ENCODE peak calls at places on chromosomes 13 and 19, in six cellular contexts. G is SJCRH30, D is suprapubic skin, U is testis, J is transverse colon, N is pancreas. P is an unnamed sample.

GRCh38 chr13:33543089-33543459 is 257.5 kb upstream of the STARD13 start:
- DNase-seq in U (no peak), G (no peak), D (no peak), J (no peak), N (no peak), P (no peak)

GRCh38 chr13:30257433-30258099 is 49.8 kb downstream of the KATNAL1 start:
- DNase-seq in G (no peak), D (no peak), N (no peak), U (no peak), J (no peak), P (no peak)

GRCh38 chr13:44259045-44260042 is 114.3 kb upstream of the SERP2 start:
- DNase-seq in D (no peak), G (peak; percentile 13), N (no peak), J (peak; percentile 48), U (peak; percentile 40), P (peak; percentile 81)

GRCh38 chr13:76470991-76471390 is 415.2 kb downstream of the KCTD12 start:
- DNase-seq in N (no peak), J (no peak), U (no peak), G (no peak), D (no peak), P (no peak)

GRCh38 chr13:34338102-34338501 is 520.2 kb downstream of the RFC3 start:
- DNase-seq in U (no peak), D (no peak), N (no peak), J (no peak), G (no peak), P (no peak)

GRCh38 chr13:93169980-93170379 is 56.6 kb upstream of the GPC6 start:
- DNase-seq in U (no peak), D (no peak), N (no peak), J (no peak), G (peak; percentile 17), P (no peak)

GRCh38 chr13:99803141-99803540 is 168.4 kb downstream of the ZIC5 start:
- DNase-seq in G (no peak), N (no peak), U (no peak), D (no peak), J (no peak), P (no peak)

GRCh38 chr19:6970478-6970877 is 50.8 kb downstream of the MBD3L2B start:
- DNase-seq in G (peak; percentile 38), J (no peak), D (no peak), N (no peak), U (no peak), P (no peak)

GRCh38 chr19:15696654-15697194 is 23.8 kb downstream of the CYP4F12 start:
- DNase-seq in D (no peak), J (no peak), G (no peak), N (no peak), U (peak; percentile 53), P (no peak)

GRCh38 chr13:59086147-59086546 is 1077.6 kb downstream of the DIAPH3 start:
- DNase-seq in G (peak; percentile 8), U (no peak), N (no peak), J (no peak), D (no peak), P (no peak)

GRCh38 chr13:100495455-100495854 is 93.1 kb downstream of the GGACT start:
- DNase-seq in G (peak; percentile 28), U (no peak), J (no peak), D (no peak), N (no peak), P (no peak)

GRCh38 chr13:36323408-36323807 is 22.8 kb downstream of the SPART start:
- DNase-seq in J (no peak), N (no peak), G (no peak), U (no peak), D (no peak), P (no peak)

GRCh38 chr13:96700657-96701056 is 293.6 kb downstream of the OXGR1 start:
- DNase-seq in N (no peak), J (no peak), U (no peak), G (no peak), D (no peak), P (no peak)

GRCh38 chr19:14497347-14497921 is 1.5 kb upstream of the GIPC1 start:
- DNase-seq in U (no peak), N (no peak), J (peak; percentile 77), D (no peak), G (no peak), P (no peak)

GRCh38 chr19:32688315-32688714 is 3.3 kb upstream of the NUDT19 start:
- DNase-seq in N (no peak), U (peak; percentile 26), J (peak; percentile 33), G (no peak), D (no peak), P (no peak)

GRCh38 chr19:42250666-42251531 is 4.0 kb downstream of the ERF start:
- DNase-seq in N (peak; percentile 31), J (no peak), U (no peak), G (no peak), D (no peak), P (no peak)

GRCh38 chr13:30607908-30608307 is 9.8 kb upstream of the USPL1 start:
- DNase-seq in J (peak; percentile 57), N (no peak), U (no peak), G (no peak), D (no peak), P (peak; percentile 84)

GRCh38 chr19:32676186-32676894 is 692 bp downstream of the RGS9BP start:
- DNase-seq in J (no peak), N (peak; percentile 12), G (no peak), D (no peak), U (no peak), P (no peak)

GRCh38 chr19:17246681-17247425 is 1.1 kb upstream of the NR2F6 start:
- DNase-seq in G (peak; percentile 47), D (no peak), J (peak; percentile 69), N (peak; percentile 60), U (peak; percentile 54), P (peak; percentile 79)

DNA sequence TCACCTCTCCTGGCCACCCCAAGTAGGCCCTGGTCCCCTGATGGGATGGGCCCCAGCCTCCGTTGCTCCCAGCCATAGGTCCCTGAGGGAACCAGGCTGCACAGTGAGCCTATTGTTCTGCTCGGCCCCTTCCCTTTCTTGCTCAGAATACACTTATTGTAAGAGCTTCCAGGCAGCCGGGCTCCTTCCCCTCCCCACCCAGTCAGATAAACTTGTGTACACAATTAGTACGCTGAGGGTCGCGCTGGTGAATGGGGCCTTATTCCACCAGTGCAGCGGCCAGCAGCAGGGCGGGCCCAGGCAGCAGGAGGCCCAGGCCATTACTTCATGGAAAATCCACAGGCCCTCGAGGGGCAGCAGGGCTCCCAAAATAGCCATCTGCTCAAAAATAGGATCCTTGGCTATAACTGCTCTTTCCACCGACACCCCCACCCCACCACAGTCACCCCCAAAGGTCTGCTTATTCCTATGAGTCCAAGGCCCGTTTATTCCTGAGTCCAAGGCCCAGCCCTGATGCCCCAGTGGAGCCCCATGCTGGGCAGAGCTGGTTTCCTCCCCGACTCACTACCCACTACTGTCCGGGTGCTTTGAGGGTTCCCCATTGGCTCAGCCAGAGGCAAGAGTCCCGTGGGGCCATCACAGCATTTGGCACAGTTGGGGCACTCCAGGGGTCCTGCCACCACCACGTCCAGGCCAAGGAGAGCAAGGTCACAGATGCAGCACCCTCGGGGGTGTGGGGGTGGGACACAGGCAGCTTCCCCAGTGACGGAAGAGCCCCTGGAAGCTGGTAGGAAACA is 22.1 kb downstream of the CAPN12 start:
- DNase-seq in J (no peak), U (peak; percentile 86), N (no peak), D (no peak), G (peak; percentile 95), P (no peak)
- H3K27ac ChIP-seq in J (peak overlapping the region; percentile 54), U (peak overlapping the region; percentile 72), N (peak overlapping the region; percentile 55), D (peak overlapping the region; percentile 50), G (peak overlapping the region; percentile 58), P (peak overlapping the region; percentile 41)

GRCh38 chr13:24341439-24341838 is 32.1 kb downstream of the C1QTNF9 start:
- DNase-seq in J (no peak), G (no peak), U (no peak), N (no peak), D (no peak), P (no peak)

GRCh38 chr13:24339937-24340607 is 30.7 kb downstream of the C1QTNF9 start:
- DNase-seq in N (no peak), U (no peak), G (no peak), D (no peak), J (no peak), P (no peak)

GRCh38 chr13:24338721-24339120 is 29.3 kb downstream of the C1QTNF9 start:
- DNase-seq in N (no peak), G (no peak), J (no peak), U (no peak), D (no peak), P (no peak)

GRCh38 chr13:24340608-24340955 is 31.2 kb downstream of the C1QTNF9 start:
- DNase-seq in J (no peak), D (no peak), U (no peak), N (no peak), G (no peak), P (no peak)
- H3K4me3 ChIP-seq in J (no peak overlapping the region), D (no peak overlapping the region), U (peak overlapping the region; percentile 38), N (no peak overlapping the region), G (no peak overlapping the region), P (no peak overlapping the region)

DNA sequence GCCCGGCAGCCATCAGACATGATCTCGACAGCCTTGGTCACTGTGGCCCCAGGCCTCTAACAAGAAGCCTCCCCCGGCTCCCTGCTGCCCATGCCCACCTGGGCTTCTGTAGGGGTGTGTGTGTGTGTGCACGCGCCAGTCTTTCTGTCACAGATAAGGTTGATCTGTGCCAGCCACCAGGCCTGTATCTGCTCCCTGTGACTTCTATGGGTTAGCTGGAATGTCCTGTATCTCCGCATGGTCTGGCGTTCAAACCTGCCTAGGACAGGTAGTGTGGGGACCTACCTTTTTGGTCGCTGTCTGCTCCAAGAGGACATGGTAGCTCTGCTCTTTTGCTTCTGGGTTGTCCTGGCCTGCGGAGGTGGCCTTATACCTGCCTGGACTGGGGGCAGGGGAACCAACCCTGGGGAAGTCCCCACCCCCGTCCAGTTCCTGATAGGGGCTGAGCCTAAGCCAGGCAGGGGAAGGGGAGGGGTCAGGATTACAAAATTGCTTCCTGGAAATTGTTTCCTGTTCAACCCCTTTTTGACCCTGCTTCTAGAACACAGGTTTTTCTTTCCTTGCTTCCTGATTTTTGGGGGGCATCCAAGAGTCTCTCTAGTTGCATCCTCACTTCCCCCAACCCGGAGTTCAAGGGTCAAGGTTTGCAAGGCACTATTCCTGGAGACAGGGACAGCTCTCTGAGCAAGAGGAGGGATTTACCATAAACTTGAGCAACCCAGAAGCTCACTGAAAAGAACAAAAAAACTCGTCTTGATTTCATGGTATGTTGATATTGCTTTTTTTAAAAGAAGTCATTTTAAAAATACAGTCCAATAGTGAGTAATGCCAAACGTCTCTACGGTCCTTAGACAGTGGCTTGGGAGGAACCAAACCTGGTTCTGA is at the start of gene LRG1:
- DNase-seq in J (peak; percentile 88), D (no peak), N (peak; percentile 94), U (no peak), G (no peak), P (peak; percentile 69)
- H3K27ac ChIP-seq in J (peak within 1 kb of the TSS; percentile 70), D (peak within 1 kb of the TSS; percentile 25), N (peak within 1 kb of the TSS; percentile 66), U (no peak within 1 kb of the TSS), G (no peak within 1 kb of the TSS), P (peak within 1 kb of the TSS; percentile 34)

GRCh38 chr13:40502236-40502635 is 164.2 kb downstream of the FOXO1 start:
- DNase-seq in N (no peak), U (no peak), D (no peak), G (no peak), J (no peak), P (no peak)

GRCh38 chr13:40505196-40505595 is 161.2 kb downstream of the FOXO1 start:
- DNase-seq in G (no peak), D (no peak), J (no peak), U (no peak), N (no peak), P (no peak)

GRCh38 chr13:40504641-40505040 is 161.8 kb downstream of the FOXO1 start:
- DNase-seq in G (no peak), U (no peak), D (no peak), J (no peak), N (no peak), P (no peak)

GRCh38 chr13:40503026-40503425 is 163.4 kb downstream of the FOXO1 start:
- DNase-seq in G (no peak), J (no peak), N (no peak), U (no peak), D (no peak), P (no peak)

GRCh38 chr13:40503966-40504591 is 162.4 kb downstream of the FOXO1 start:
- DNase-seq in G (no peak), U (no peak), D (no peak), N (no peak), J (no peak), P (no peak)
- H3K4me3 ChIP-seq in G (no peak overlapping the region), U (no peak overlapping the region), D (no peak overlapping the region), N (no peak overlapping the region), J (no peak overlapping the region), P (no peak overlapping the region)